ENCODE peak calls at places on chromosomes 5 and 9, in seven cellular contexts. One of them, this sample, is unnamed.

GRCh38 chr9:38079410-38080105 is 10.5 kb upstream of the SHB start:
- DNase-seq in posterior cingulate gyrus: no peak
- DNase-seq in GM10248: no peak
- DNase-seq in activated naive CD8-positive, alpha-beta T cell treated with anti-CD3 and anti-CD28 coated beads for 36 hours: no peak
- DNase-seq in mucosa of gallbladder: peak
- DNase-seq in amygdala: no peak
- DNase-seq in neural crest cell: no peak
- DNase-seq in this sample: peak

GRCh38 chr9:31604516-31604915 is 779.9 kb upstream of the ACO1 start:
- DNase-seq in posterior cingulate gyrus: no peak
- DNase-seq in GM10248: no peak
- DNase-seq in activated naive CD8-positive, alpha-beta T cell treated with anti-CD3 and anti-CD28 coated beads for 36 hours: no peak
- DNase-seq in mucosa of gallbladder: no peak
- DNase-seq in amygdala: no peak
- DNase-seq in neural crest cell: no peak
- DNase-seq in this sample: no peak

GRCh38 chr9:132616725-132617124 is 34.3 kb downstream of the BARHL1 start:
- DNase-seq in posterior cingulate gyrus: no peak
- DNase-seq in GM10248: no peak
- DNase-seq in activated naive CD8-positive, alpha-beta T cell treated with anti-CD3 and anti-CD28 coated beads for 36 hours: no peak
- DNase-seq in mucosa of gallbladder: no peak
- DNase-seq in amygdala: no peak
- DNase-seq in neural crest cell: no peak
- DNase-seq in this sample: no peak

GRCh38 chr5:15966066-15966640 is 213.4 kb downstream of the MARCHF11 start:
- DNase-seq in posterior cingulate gyrus: no peak
- DNase-seq in GM10248: no peak
- DNase-seq in activated naive CD8-positive, alpha-beta T cell treated with anti-CD3 and anti-CD28 coated beads for 36 hours: no peak
- DNase-seq in mucosa of gallbladder: no peak
- DNase-seq in amygdala: no peak
- DNase-seq in neural crest cell: no peak
- DNase-seq in this sample: no peak

GRCh38 chr5:80195837-80196400 is 59.9 kb downstream of the SERINC5 start:
- DNase-seq in posterior cingulate gyrus: no peak
- DNase-seq in GM10248: no peak
- DNase-seq in activated naive CD8-positive, alpha-beta T cell treated with anti-CD3 and anti-CD28 coated beads for 36 hours: no peak
- DNase-seq in mucosa of gallbladder: no peak
- DNase-seq in amygdala: no peak
- DNase-seq in neural crest cell: no peak
- DNase-seq in this sample: no peak

GRCh38 chr9:110545705-110546104 is 33.8 kb downstream of the SVEP1 start:
- DNase-seq in posterior cingulate gyrus: no peak
- DNase-seq in GM10248: no peak
- DNase-seq in activated naive CD8-positive, alpha-beta T cell treated with anti-CD3 and anti-CD28 coated beads for 36 hours: no peak
- DNase-seq in mucosa of gallbladder: no peak
- DNase-seq in amygdala: peak
- DNase-seq in neural crest cell: no peak
- DNase-seq in this sample: no peak

GRCh38 chr5:374631-375335 is 53.3 kb downstream of the AHRR start:
- DNase-seq in posterior cingulate gyrus: no peak
- DNase-seq in GM10248: no peak
- DNase-seq in activated naive CD8-positive, alpha-beta T cell treated with anti-CD3 and anti-CD28 coated beads for 36 hours: no peak
- DNase-seq in mucosa of gallbladder: peak
- DNase-seq in amygdala: no peak
- DNase-seq in neural crest cell: no peak
- DNase-seq in this sample: peak

GRCh38 chr9:81648891-81649290 is 40.5 kb downstream of the TLE1 start:
- DNase-seq in posterior cingulate gyrus: no peak
- DNase-seq in GM10248: no peak
- DNase-seq in activated naive CD8-positive, alpha-beta T cell treated with anti-CD3 and anti-CD28 coated beads for 36 hours: no peak
- DNase-seq in mucosa of gallbladder: no peak
- DNase-seq in amygdala: no peak
- DNase-seq in neural crest cell: no peak
- DNase-seq in this sample: no peak

GRCh38 chr5:89441965-89442364 is 559.0 kb upstream of the MEF2C start:
- DNase-seq in posterior cingulate gyrus: no peak
- DNase-seq in GM10248: no peak
- DNase-seq in activated naive CD8-positive, alpha-beta T cell treated with anti-CD3 and anti-CD28 coated beads for 36 hours: no peak
- DNase-seq in mucosa of gallbladder: no peak
- DNase-seq in amygdala: no peak
- DNase-seq in neural crest cell: no peak
- DNase-seq in this sample: no peak

GRCh38 chr5:89930591-89931383 is 478.8 kb downstream of the CETN3 start:
- DNase-seq in posterior cingulate gyrus: no peak
- DNase-seq in GM10248: peak
- DNase-seq in activated naive CD8-positive, alpha-beta T cell treated with anti-CD3 and anti-CD28 coated beads for 36 hours: no peak
- DNase-seq in mucosa of gallbladder: no peak
- DNase-seq in amygdala: no peak
- DNase-seq in neural crest cell: no peak
- DNase-seq in this sample: no peak

GRCh38 chr5:1523480-1523792 is 324 bp downstream of the LPCAT1 start:
- DNase-seq in posterior cingulate gyrus: no peak
- DNase-seq in GM10248: no peak
- DNase-seq in activated naive CD8-positive, alpha-beta T cell treated with anti-CD3 and anti-CD28 coated beads for 36 hours: no peak
- DNase-seq in mucosa of gallbladder: no peak
- DNase-seq in amygdala: no peak
- DNase-seq in neural crest cell: no peak
- DNase-seq in this sample: no peak

GRCh38 chr9:93555370-93555769 is 21.0 kb upstream of the PHF2 start:
- DNase-seq in posterior cingulate gyrus: no peak
- DNase-seq in GM10248: no peak
- DNase-seq in activated naive CD8-positive, alpha-beta T cell treated with anti-CD3 and anti-CD28 coated beads for 36 hours: no peak
- DNase-seq in mucosa of gallbladder: no peak
- DNase-seq in amygdala: no peak
- DNase-seq in neural crest cell: no peak
- DNase-seq in this sample: no peak

GRCh38 chr5:136132087-136132486 is 558 bp upstream of the SMAD5 start:
- DNase-seq in posterior cingulate gyrus: peak
- DNase-seq in GM10248: peak
- DNase-seq in activated naive CD8-positive, alpha-beta T cell treated with anti-CD3 and anti-CD28 coated beads for 36 hours: peak
- DNase-seq in mucosa of gallbladder: no peak
- DNase-seq in amygdala: peak
- DNase-seq in neural crest cell: no peak
- DNase-seq in this sample: no peak

GRCh38 chr9:98317134-98317857 is 61.8 kb upstream of the TBC1D2 start:
- DNase-seq in posterior cingulate gyrus: no peak
- DNase-seq in GM10248: no peak
- DNase-seq in activated naive CD8-positive, alpha-beta T cell treated with anti-CD3 and anti-CD28 coated beads for 36 hours: no peak
- DNase-seq in mucosa of gallbladder: no peak
- DNase-seq in amygdala: no peak
- DNase-seq in neural crest cell: no peak
- DNase-seq in this sample: peak

GRCh38 chr5:113294341-113295110 is 140.3 kb downstream of the TSSK1B start:
- DNase-seq in posterior cingulate gyrus: peak
- DNase-seq in GM10248: peak
- DNase-seq in activated naive CD8-positive, alpha-beta T cell treated with anti-CD3 and anti-CD28 coated beads for 36 hours: peak
- DNase-seq in mucosa of gallbladder: peak
- DNase-seq in amygdala: peak
- DNase-seq in neural crest cell: peak
- DNase-seq in this sample: peak

GRCh38 chr5:75510836-75511434 is 494 bp downstream of the CERT1 start:
- DNase-seq in posterior cingulate gyrus: peak
- DNase-seq in GM10248: peak
- DNase-seq in activated naive CD8-positive, alpha-beta T cell treated with anti-CD3 and anti-CD28 coated beads for 36 hours: peak
- DNase-seq in mucosa of gallbladder: peak
- DNase-seq in amygdala: peak
- DNase-seq in neural crest cell: peak
- DNase-seq in this sample: peak